ENCODE peak calls at places on chromosomes 12 and 14, in five cellular contexts. X is stimulated activated CD4-positive, alpha-beta T cell treated with anti-CD3 and anti-CD28 coated beads, Interleukin-2, amount 100 ng/mL, for 48 hours; S is endothelial cell; A is kidney epithelial cell; B is left kidney. G is an unnamed sample.
A peak's percentile ranks its signal among the peaks of the same experiment; 100 is the strongest.

GRCh38 chr14:93926209-93926872 is 803 bp upstream of the FAM181A start:
- DNase-seq in X (no peak), S (no peak), A (no peak), B (peak; percentile 51), G (no peak)

GRCh38 chr12:45183263-45183662 is 32.6 kb upstream of the ANO6 start:
- DNase-seq in X (no peak), S (no peak), A (no peak), B (peak; percentile 12), G (peak; percentile 6)

GRCh38 chr12:124761876-124762275 is 101.8 kb downstream of the SCARB1 start:
- DNase-seq in X (peak; percentile 33), S (no peak), A (no peak), B (no peak), G (no peak)

GRCh38 chr12:83346333-83346732 is 659.6 kb downstream of the TMTC2 start:
- DNase-seq in X (no peak), S (no peak), A (no peak), B (no peak), G (no peak)

GRCh38 chr14:104292084-104292970 is 153.9 kb downstream of the KIF26A start:
- DNase-seq in X (no peak), S (no peak), A (no peak), B (no peak), G (no peak)

GRCh38 chr12:64673490-64674169 is 63.3 kb downstream of the RASSF3 start:
- DNase-seq in X (no peak), S (no peak), A (no peak), B (no peak), G (no peak)

GRCh38 chr14:74604896-74605295 is 7.1 kb downstream of the LTBP2 start:
- DNase-seq in X (no peak), S (no peak), A (no peak), B (no peak), G (no peak)

GRCh38 chr14:95994593-95994928 is 44.6 kb upstream of the C14orf132 start:
- DNase-seq in X (no peak), S (no peak), A (no peak), B (no peak), G (no peak)

GRCh38 chr14:105126126-105126969 is 42.2 kb downstream of the JAG2 start:
- DNase-seq in X (no peak), S (no peak), A (no peak), B (no peak), G (no peak)

GRCh38 chr14:104593710-104594121 is 10.9 kb downstream of the TMEM179 start:
- DNase-seq in X (no peak), S (no peak), A (no peak), B (no peak), G (no peak)

GRCh38 chr12:84994436-84994835 is 41.6 kb downstream of the TSPAN19 start:
- DNase-seq in X (no peak), S (no peak), A (no peak), B (no peak), G (no peak)

GRCh38 chr14:84579292-84579691 is 950.7 kb upstream of the FLRT2 start:
- DNase-seq in X (no peak), S (no peak), A (no peak), B (no peak), G (no peak)

GRCh38 chr12:104358353-104359003 is 54.9 kb downstream of the EID3 start:
- DNase-seq in X (peak; percentile 55), S (peak; percentile 54), A (no peak), B (peak; percentile 66), G (no peak)

GRCh38 chr14:88919502-88919901 is 95.1 kb downstream of the TTC8 start:
- DNase-seq in X (no peak), S (no peak), A (no peak), B (no peak), G (no peak)

GRCh38 chr14:103762547-103762946 is 46.9 kb downstream of the ZFYVE21 start:
- DNase-seq in X (no peak), S (no peak), A (no peak), B (no peak), G (no peak)

GRCh38 chr12:62629971-62630739 is 163.5 kb downstream of the MON2 start:
- DNase-seq in X (no peak), S (no peak), A (no peak), B (no peak), G (no peak)

GRCh38 chr14:76937181-76938091 is 91.1 kb downstream of the IRF2BPL start:
- DNase-seq in X (no peak), S (no peak), A (no peak), B (peak; percentile 95), G (no peak)

GRCh38 chr12:49340971-49341776 is 4.2 kb upstream of the C1QL4 start:
- DNase-seq in X (no peak), S (no peak), A (no peak), B (peak; percentile 9), G (no peak)

GRCh38 chr14:106378191-106378590 is 851.8 kb downstream of the TMEM121 start:
- DNase-seq in X (peak; percentile 52), S (no peak), A (no peak), B (no peak), G (no peak)

GRCh38 chr12:2902287-2902880 is 11.7 kb downstream of the TULP3 start:
- DNase-seq in X (no peak), S (no peak), A (no peak), B (peak; percentile 16), G (no peak)

GRCh38 chr12:31772685-31773222 is 43.9 kb upstream of the AMN1 start:
- DNase-seq in X (no peak), S (peak; percentile 11), A (no peak), B (no peak), G (no peak)

GRCh38 chr14:105865904-105866840 is 339.8 kb downstream of the TMEM121 start:
- DNase-seq in X (no peak), S (no peak), A (no peak), B (no peak), G (no peak)

GRCh38 chr12:111503116-111503515 is 96.0 kb downstream of the ATXN2 start:
- DNase-seq in X (no peak), S (no peak), A (no peak), B (peak; percentile 1), G (no peak)

GRCh38 chr14:65791551-65791981 is 379.0 kb downstream of the FUT8 start:
- DNase-seq in X (no peak), S (no peak), A (peak; percentile 16), B (peak; percentile 26), G (peak; percentile 40)

GRCh38 chr12:13443498-13443897 is 247.0 kb downstream of the EMP1 start:
- DNase-seq in X (no peak), S (no peak), A (no peak), B (no peak), G (no peak)

GRCh38 chr14:75153295-75153694 is 23.1 kb downstream of the TMED10 start:
- DNase-seq in X (no peak), S (no peak), A (no peak), B (no peak), G (no peak)

GRCh38 chr14:46818147-46818546 is 166.6 kb upstream of the RPL10L start:
- DNase-seq in X (no peak), S (no peak), A (no peak), B (no peak), G (no peak)

GRCh38 chr14:97177635-97178034 is 380.5 kb downstream of the VRK1 start:
- DNase-seq in X (no peak), S (peak; percentile 11), A (no peak), B (no peak), G (no peak)

GRCh38 chr12:126369487-126370463 is 1304.5 kb downstream of the AACS start:
- DNase-seq in X (no peak), S (no peak), A (no peak), B (no peak), G (peak; percentile 22)

GRCh38 chr14:29465095-29465494 is 462.6 kb downstream of the PRKD1 start:
- DNase-seq in X (no peak), S (no peak), A (no peak), B (peak; percentile 33), G (no peak)

GRCh38 chr14:101878222-101879211 is 85.9 kb upstream of the DYNC1H1 start:
- DNase-seq in X (no peak), S (no peak), A (no peak), B (no peak), G (no peak)

GRCh38 chr14:56055521-56055920 is 62.7 kb upstream of the PELI2 start:
- DNase-seq in X (no peak), S (no peak), A (no peak), B (no peak), G (no peak)

GRCh38 chr12:117334098-117334497 is 27.3 kb downstream of the NOS1 start:
- DNase-seq in X (no peak), S (no peak), A (no peak), B (peak; percentile 79), G (no peak)

GRCh38 chr12:12338528-12339168 is 11.4 kb downstream of the MANSC1 start:
- DNase-seq in X (no peak), S (no peak), A (no peak), B (no peak), G (no peak)

GRCh38 chr14:57266060-57266459 is 2.6 kb downstream of the EXOC5 start:
- DNase-seq in X (no peak), S (no peak), A (no peak), B (peak; percentile 24), G (no peak)

GRCh38 chr14:61111145-61112130 is 130.4 kb downstream of the SLC38A6 start:
- DNase-seq in X (no peak), S (no peak), A (no peak), B (peak; percentile 80), G (no peak)

GRCh38 chr12:80811957-80812708 is 95.4 kb downstream of the MYF5 start:
- DNase-seq in X (no peak), S (no peak), A (no peak), B (no peak), G (no peak)